ENCODE peak calls at places on chromosomes 16 and 17, in four cellular contexts. Y, Z, F and A are unnamed samples.

GRCh38 chr16:56558024-56558747 is 6.7 kb upstream of the MT4 start:
- DNase-seq in Y (no peak), Z (no peak), F (no peak), A (no peak)

GRCh38 chr16:29107299-29107698 is 122.4 kb downstream of the LAT start:
- DNase-seq in Y (peak; percentile 35), Z (no peak), F (no peak), A (peak; percentile 68)

GRCh38 chr17:66018786-66019185 is 173.1 kb downstream of the CEP112 start:
- DNase-seq in Y (no peak), Z (no peak), F (no peak), A (no peak)

GRCh38 chr17:30031214-30031869 is 85.3 kb upstream of the NSRP1 start:
- DNase-seq in Y (no peak), Z (peak; percentile 33), F (no peak), A (no peak)

GRCh38 chr17:56297142-56297541 is 143.9 kb downstream of the ANKFN1 start:
- DNase-seq in Y (no peak), Z (no peak), F (no peak), A (no peak)

GRCh38 chr17:77737442-77738265 is 220.8 kb upstream of the TNRC6C start:
- DNase-seq in Y (no peak), Z (no peak), F (no peak), A (no peak)

GRCh38 chr16:2494616-2495015 is 19.1 kb upstream of the ATP6V0C start:
- DNase-seq in Y (no peak), Z (no peak), F (no peak), A (no peak)

GRCh38 chr16:53504161-53504663 is 1.2 kb upstream of the AKTIP start:
- DNase-seq in Y (no peak), Z (no peak), F (no peak), A (peak; percentile 7)

GRCh38 chr16:4911831-4912422 is 25.0 kb downstream of the PPL start:
- DNase-seq in Y (no peak), Z (no peak), F (peak; percentile 32), A (no peak)

GRCh38 chr16:15493416-15494181 is 59.2 kb downstream of the BMERB1 start:
- DNase-seq in Y (no peak), Z (no peak), F (no peak), A (no peak)

GRCh38 chr17:67995568-67996191 is 589 bp downstream of the C17orf58 start:
- DNase-seq in Y (no peak), Z (no peak), F (no peak), A (peak; percentile 59)

GRCh38 chr16:1913327-1914083 is 4.7 kb downstream of the HS3ST6 start:
- DNase-seq in Y (no peak), Z (no peak), F (no peak), A (no peak)

GRCh38 chr16:84879569-84880487 is 60.0 kb downstream of the CRISPLD2 start:
- DNase-seq in Y (peak; percentile 97), Z (no peak), F (no peak), A (no peak)

GRCh38 chr16:1696863-1697262 is 9.1 kb upstream of the MAPK8IP3 start:
- DNase-seq in Y (no peak), Z (no peak), F (no peak), A (no peak)

GRCh38 chr17:30203471-30203981 is 32.0 kb downstream of the SLC6A4 start:
- DNase-seq in Y (peak; percentile 43), Z (no peak), F (no peak), A (peak; percentile 68)

GRCh38 chr16:30748634-30749445 is 615 bp downstream of the PHKG2 start:
- DNase-seq in Y (no peak), Z (no peak), F (no peak), A (peak; percentile 75)

GRCh38 chr16:23254338-23254737 is 47.8 kb upstream of the SCNN1B start:
- DNase-seq in Y (no peak), Z (no peak), F (no peak), A (peak; percentile 14)

GRCh38 chr17:57672205-57672632 is 72.9 kb downstream of the CCDC182 start:
- DNase-seq in Y (no peak), Z (no peak), F (no peak), A (no peak)

GRCh38 chr17:47281246-47281645 is 27.6 kb downstream of the ITGB3 start:
- DNase-seq in Y (no peak), Z (no peak), F (no peak), A (no peak)

GRCh38 chr17:4365103-4365627 is 1.3 kb downstream of the UBE2G1 start:
- DNase-seq in Y (peak; percentile 69), Z (peak; percentile 88), F (peak; percentile 89), A (peak; percentile 94)

GRCh38 chr16:24018485-24018884 is 182.7 kb downstream of the PRKCB start:
- DNase-seq in Y (no peak), Z (no peak), F (no peak), A (no peak)

GRCh38 chr16:1964046-1964505 is 550 bp downstream of the RPS2 start:
- DNase-seq in Y (peak; percentile 43), Z (no peak), F (no peak), A (no peak)

GRCh38 chr17:78146881-78147280 is 696 bp downstream of the C17orf99 start:
- DNase-seq in Y (no peak), Z (no peak), F (no peak), A (no peak)

GRCh38 chr17:9108166-9108565 is 86.9 kb downstream of the NTN1 start:
- DNase-seq in Y (no peak), Z (no peak), F (no peak), A (no peak)

GRCh38 chr16:53282975-53283946 is 151.0 kb upstream of the RBL2 start:
- DNase-seq in Y (no peak), Z (peak; percentile 3), F (peak; percentile 55), A (peak; percentile 75)

GRCh38 chr17:4788807-4789700 is at the start of gene GLTPD2:
- DNase-seq in Y (no peak), Z (no peak), F (peak; percentile 82), A (peak; percentile 46)

GRCh38 chr17:56206351-56206750 is 53.1 kb downstream of the ANKFN1 start:
- DNase-seq in Y (no peak), Z (no peak), F (no peak), A (no peak)

GRCh38 chr17:20200016-20200788 is 191.0 kb downstream of the SPECC1 start:
- DNase-seq in Y (no peak), Z (no peak), F (no peak), A (no peak)

GRCh38 chr17:73064084-73064938 is 28.2 kb downstream of the SLC39A11 start:
- DNase-seq in Y (no peak), Z (no peak), F (no peak), A (no peak)

GRCh38 chr17:48054238-48055185 is 6.4 kb downstream of the NFE2L1 start:
- DNase-seq in Y (peak; percentile 66), Z (no peak), F (no peak), A (peak; percentile 99)

GRCh38 chr17:42780816-42781638 is 617 bp downstream of the WNK4 start:
- DNase-seq in Y (no peak), Z (no peak), F (no peak), A (peak; percentile 46)

GRCh38 chr16:17939052-17939673 is 397.4 kb downstream of the NPIPA8 start:
- DNase-seq in Y (no peak), Z (no peak), F (no peak), A (no peak)

GRCh38 chr17:38864636-38865398 is 5.0 kb upstream of the LASP1 start:
- DNase-seq in Y (no peak), Z (no peak), F (peak; percentile 66), A (peak; percentile 80)

DNA sequence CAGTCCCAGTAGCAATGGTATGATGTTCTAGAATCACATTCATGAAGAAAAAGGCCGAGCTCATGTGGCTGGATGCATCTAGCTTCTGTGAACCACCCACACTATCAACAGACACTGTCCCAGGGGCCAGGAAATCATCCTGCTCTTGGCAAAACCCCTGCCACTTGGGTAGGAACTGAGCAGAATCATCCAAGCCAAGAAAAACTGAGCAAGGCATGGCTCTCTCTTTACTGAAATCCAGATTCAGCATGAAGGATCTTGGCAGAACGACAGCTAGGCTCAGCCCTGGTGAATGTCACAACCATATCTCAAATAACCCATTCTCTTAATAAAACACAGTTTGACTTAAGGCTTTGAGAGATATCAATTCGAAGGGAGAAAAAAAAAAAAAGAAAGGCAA is 72.3 kb downstream of the MAF start:
- DNase-seq in Y (no peak), Z (no peak), F (no peak), A (no peak)
- H3K4me1 ChIP-seq in Y (no peaks in the 10 kb centered on the region), Z (no peaks in the 10 kb centered on the region), F (no peaks in the 10 kb centered on the region), A (peaks cover 4% of the 10 kb centered on the region)

DNA sequence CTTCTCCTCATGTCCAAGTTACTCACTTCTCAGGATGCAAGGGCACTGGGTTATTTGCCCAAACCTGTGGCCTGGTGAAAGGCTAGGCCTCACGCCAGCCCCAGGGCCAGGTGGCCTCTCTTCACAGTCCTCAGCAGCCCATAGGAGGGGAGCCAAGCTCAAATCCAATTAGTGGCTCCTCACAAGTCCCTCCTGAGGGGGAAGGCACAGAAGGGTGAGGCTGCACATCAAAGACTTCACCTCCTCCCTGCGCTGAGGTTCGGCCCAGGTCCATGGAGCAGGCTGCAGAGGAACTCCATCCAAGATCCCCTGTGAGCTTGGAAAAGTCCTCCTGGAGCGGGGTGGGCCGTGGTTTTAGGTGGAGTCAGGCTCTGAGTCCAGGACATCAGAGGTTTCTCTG is 320.0 kb downstream of the FOXL1 start:
- DNase-seq in Y (no peak), Z (no peak), F (no peak), A (no peak)
- TF ChIP-seq JUNB in Y (no peak), Z (no peak), F (no peak), A (no peak)

GRCh38 chr17:80861360-80861861 is 130.2 kb upstream of the CHMP6 start:
- DNase-seq in Y (no peak), Z (no peak), F (no peak), A (no peak)

GRCh38 chr17:80862341-80862969 is 129.2 kb upstream of the CHMP6 start:
- DNase-seq in Y (no peak), Z (no peak), F (no peak), A (peak; percentile 52)

GRCh38 chr17:80860703-80861359 is 130.8 kb upstream of the CHMP6 start:
- DNase-seq in Y (no peak), Z (no peak), F (no peak), A (no peak)

GRCh38 chr17:80862978-80863377 is 128.7 kb upstream of the CHMP6 start:
- DNase-seq in Y (no peak), Z (no peak), F (no peak), A (no peak)

DNA sequence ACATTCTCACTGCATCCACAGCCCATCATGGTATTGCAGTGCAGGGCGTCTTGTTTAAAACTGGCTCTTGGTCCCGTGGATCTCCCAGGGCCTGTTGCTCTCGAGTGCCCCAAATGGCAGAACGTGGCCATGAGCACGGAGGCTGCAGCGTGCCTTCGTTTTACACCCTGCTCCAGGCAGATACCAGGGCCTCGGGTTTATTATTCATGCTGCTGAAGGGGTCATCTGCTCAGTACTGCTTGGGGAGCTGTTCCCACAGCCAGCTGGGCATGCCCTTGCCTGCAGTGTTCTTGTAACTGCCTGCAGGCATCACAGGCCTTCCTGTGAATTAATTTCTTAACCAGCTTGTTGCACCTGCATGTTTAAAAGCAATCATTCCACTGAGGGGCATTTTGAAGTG is 129.7 kb upstream of the CHMP6 start:
- DNase-seq in Y (no peak), Z (no peak), F (no peak), A (peak; percentile 31)
- H3K36me3 ChIP-seq in Y (peaks cover 35% of the 10 kb centered on the region), Z (peaks cover 4% of the 10 kb centered on the region), F (peaks cover 14% of the 10 kb centered on the region), A (no peaks in the 10 kb centered on the region)

GRCh38 chr17:83084214-83084613 is 4.8 kb downstream of the METRNL start:
- DNase-seq in Y (no peak), Z (no peak), F (no peak), A (no peak)
- H3K4me1 ChIP-seq in Y (peaks cover 18% of the 10 kb centered on the region), Z (peaks cover 3% of the 10 kb centered on the region), F (peaks cover 16% of the 10 kb centered on the region), A (peaks cover 23% of the 10 kb centered on the region)